ENCODE peak calls at places on chromosomes 16 and 17, in nine cellular contexts. P, W, E, T, V, Y, A, C and U are unnamed samples.
A peak's percentile ranks its signal among the peaks of the same experiment; 100 is the strongest.

GRCh38 chr17:28466001-28466400 is 7.4 kb upstream of the SLC13A2 start:
- DNase-seq in P (no peak), W (no peak), E (no peak), T (no peak), V (no peak), Y (no peak), A (no peak), C (no peak), U (no peak)

GRCh38 chr17:80023261-80024205 is 12.1 kb downstream of the TBC1D16 start:
- DNase-seq in P (peak; percentile 18), W (no peak), E (no peak), T (no peak), V (no peak), Y (no peak), A (peak; percentile 15), C (no peak), U (no peak)

GRCh38 chr17:32529604-32530003 is 42.8 kb downstream of the CDK5R1 start:
- DNase-seq in P (no peak), W (no peak), E (no peak), T (no peak), V (no peak), Y (no peak), A (no peak), C (peak; percentile 95), U (no peak)

GRCh38 chr16:66107661-66108060 is 258.8 kb upstream of the CDH5 start:
- DNase-seq in P (peak; percentile 57), W (no peak), E (peak; percentile 44), T (no peak), V (no peak), Y (no peak), A (peak; percentile 78), C (no peak), U (no peak)

GRCh38 chr16:1651055-1651454 is 27.0 kb upstream of the JPT2 start:
- DNase-seq in P (no peak), W (no peak), E (no peak), T (no peak), V (no peak), Y (no peak), A (no peak), C (no peak), U (no peak)

GRCh38 chr17:2023692-2024571 is 1.2 kb downstream of the RTN4RL1 start:
- DNase-seq in P (no peak), W (peak; percentile 41), E (peak; percentile 52), T (no peak), V (no peak), Y (peak; percentile 64), A (peak; percentile 70), C (peak; percentile 36), U (peak; percentile 49)

GRCh38 chr16:26668026-26668425 is 398.7 kb upstream of the C16orf82 start:
- DNase-seq in P (no peak), W (no peak), E (no peak), T (no peak), V (no peak), Y (no peak), A (no peak), C (no peak), U (no peak)

GRCh38 chr16:55368205-55368604 is 44.2 kb downstream of the IRX6 start:
- DNase-seq in P (no peak), W (no peak), E (peak; percentile 55), T (no peak), V (no peak), Y (no peak), A (no peak), C (no peak), U (no peak)

GRCh38 chr17:73976676-73977521 is 226.6 kb upstream of the RPL38 start:
- DNase-seq in P (no peak), W (no peak), E (peak; percentile 52), T (no peak), V (no peak), Y (no peak), A (peak; percentile 59), C (no peak), U (no peak)

GRCh38 chr17:69317625-69318024 is 9.3 kb downstream of the ABCA5 start:
- DNase-seq in P (no peak), W (no peak), E (no peak), T (no peak), V (no peak), Y (no peak), A (no peak), C (no peak), U (no peak)

GRCh38 chr16:57745768-57746167 is 10.2 kb downstream of the KATNB1 start:
- DNase-seq in P (no peak), W (no peak), E (no peak), T (no peak), V (no peak), Y (no peak), A (no peak), C (no peak), U (no peak)

GRCh38 chr16:79042141-79042540 is 558.4 kb downstream of the MAF start:
- DNase-seq in P (no peak), W (no peak), E (no peak), T (no peak), V (no peak), Y (no peak), A (no peak), C (no peak), U (no peak)

GRCh38 chr17:51197754-51198153 is 31.5 kb downstream of the NME2 start:
- DNase-seq in P (no peak), W (no peak), E (no peak), T (no peak), V (no peak), Y (no peak), A (no peak), C (no peak), U (no peak)

GRCh38 chr16:29876578-29877249 is 13.7 kb upstream of the CDIPT start:
- DNase-seq in P (no peak), W (peak; percentile 54), E (no peak), T (no peak), V (peak; percentile 15), Y (no peak), A (peak; percentile 29), C (no peak), U (peak; percentile 51)

GRCh38 chr16:11076259-11077018 is 132.1 kb downstream of the CLEC16A start:
- DNase-seq in P (no peak), W (peak; percentile 87), E (no peak), T (no peak), V (peak; percentile 67), Y (no peak), A (no peak), C (no peak), U (peak; percentile 88)

GRCh38 chr16:1877804-1878203 is 5.8 kb upstream of the MEIOB start:
- DNase-seq in P (no peak), W (no peak), E (no peak), T (no peak), V (no peak), Y (no peak), A (no peak), C (no peak), U (no peak)

GRCh38 chr17:49624896-49625295 is 49.2 kb downstream of the NXPH3 start:
- DNase-seq in P (peak; percentile 45), W (no peak), E (peak; percentile 15), T (no peak), V (no peak), Y (no peak), A (peak; percentile 33), C (no peak), U (no peak)

GRCh38 chr16:67936876-67937605 is 391 bp upstream of the PSMB10 start:
- DNase-seq in P (no peak), W (peak; percentile 84), E (no peak), T (no peak), V (peak; percentile 72), Y (no peak), A (no peak), C (no peak), U (peak; percentile 88)